ENCODE peak calls at places on chromosomes 7 and 10, in eight cellular contexts. Z is NCI-H345; P is NCI-H1105; A is hypothalamus; X is stimulated activated CD4-positive, alpha-beta T cell treated with anti-CD3 and anti-CD28 coated beads, TNF-alpha, amount 100 ng/mL, for 1 hour; D is pancreas; K is SK-MEL-5; C is 8988T. J is an unnamed sample.

GRCh38 chr7:81079736-81080135 is 160.9 kb upstream of the SEMA3C start:
- DNase-seq in C (no peak), Z (no peak), P (no peak), D (no peak), X (no peak), K (no peak), A (no peak), J (no peak)

GRCh38 chr10:125102821-125103220 is 57.5 kb downstream of the CTBP2 start:
- DNase-seq in A (no peak), C (no peak), Z (no peak), X (no peak), K (no peak), D (peak; percentile 35), P (no peak), J (no peak)

GRCh38 chr7:95471076-95471475 is 14.7 kb upstream of the ASB4 start:
- DNase-seq in Z (no peak), C (no peak), P (no peak), D (no peak), A (no peak), X (no peak), K (no peak), J (no peak)

GRCh38 chr10:73379064-73379748 is 20.5 kb upstream of the CFAP70 start:
- DNase-seq in P (no peak), D (no peak), X (no peak), Z (no peak), A (no peak), C (no peak), K (no peak), J (no peak)

GRCh38 chr7:2019693-2020511 is 212.8 kb downstream of the MAD1L1 start:
- DNase-seq in Z (no peak), A (no peak), X (no peak), P (no peak), C (no peak), D (no peak), K (no peak), J (peak; percentile 91)

GRCh38 chr10:85280014-85280413 is 951.6 kb downstream of the CCSER2 start:
- DNase-seq in P (no peak), Z (peak; percentile 14), X (no peak), A (no peak), D (peak; percentile 8), C (no peak), K (no peak), J (no peak)

GRCh38 chr7:148105853-148106252 is 484.7 kb upstream of the C7orf33 start:
- DNase-seq in Z (no peak), C (no peak), A (no peak), K (no peak), X (no peak), D (no peak), P (no peak), J (no peak)

GRCh38 chr7:29563590-29564454 is at the start of gene PRR15:
- DNase-seq in C (peak; percentile 64), A (peak; percentile 47), K (no peak), D (peak; percentile 77), X (no peak), P (no peak), Z (peak; percentile 79), J (no peak)

GRCh38 chr7:15554081-15554480 is 7.7 kb downstream of the AGMO start:
- DNase-seq in Z (no peak), D (no peak), A (no peak), K (no peak), X (no peak), P (no peak), C (no peak), J (no peak)

GRCh38 chr10:49113741-49114141 is 1.6 kb downstream of the VSTM4 start:
- DNase-seq in X (no peak), A (no peak), P (no peak), D (no peak), C (no peak), Z (no peak), K (no peak), J (no peak)

GRCh38 chr7:133695976-133696531 is 431.1 kb upstream of the LRGUK start:
- DNase-seq in D (no peak), K (peak; percentile 10), X (no peak), P (no peak), A (no peak), C (no peak), Z (peak; percentile 8), J (no peak)

GRCh38 chr7:44062903-44063295 is 2.5 kb downstream of the PGAM2 start:
- DNase-seq in D (no peak), Z (no peak), X (no peak), C (no peak), K (no peak), A (no peak), P (no peak), J (no peak)

GRCh38 chr10:129936266-129936922 is 27.7 kb downstream of the EBF3 start:
- DNase-seq in A (no peak), X (no peak), Z (no peak), P (no peak), C (no peak), K (no peak), D (no peak), J (no peak)

GRCh38 chr7:157292770-157293412 is 43.9 kb upstream of the DNAJB6 start:
- DNase-seq in K (no peak), A (no peak), C (no peak), P (no peak), X (no peak), D (no peak), Z (no peak), J (no peak)

GRCh38 chr10:121526801-121527221 is 71.4 kb downstream of the FGFR2 start:
- DNase-seq in A (no peak), K (no peak), D (no peak), C (no peak), Z (no peak), X (no peak), P (peak; percentile 72), J (no peak)

GRCh38 chr10:18542832-18543231 is 108.6 kb downstream of the NSUN6 start:
- DNase-seq in D (no peak), K (no peak), A (no peak), C (no peak), Z (no peak), P (no peak), X (no peak), J (no peak)

GRCh38 chr7:38327597-38327996 is 54.2 kb upstream of the TARP start:
- DNase-seq in C (no peak), A (no peak), P (no peak), X (no peak), Z (no peak), D (no peak), K (no peak), J (no peak)

GRCh38 chr7:13800694-13801448 is 188.6 kb downstream of the ETV1 start:
- DNase-seq in C (no peak), K (peak; percentile 22), X (no peak), P (no peak), D (no peak), Z (no peak), A (no peak), J (no peak)

GRCh38 chr10:79098061-79098460 is 29.3 kb downstream of the ZMIZ1 start:
- DNase-seq in K (no peak), X (no peak), Z (no peak), P (no peak), C (no peak), A (no peak), D (no peak), J (no peak)

GRCh38 chr10:18438356-18439126 is 212.8 kb downstream of the NSUN6 start:
- DNase-seq in Z (no peak), X (no peak), K (no peak), P (no peak), D (no peak), C (no peak), A (no peak), J (no peak)